ENCODE peak calls at places on chromosome 2, in four cellular contexts. T, I, O and U are unnamed samples.

GRCh38 chr2:120555066-120555465 is 180.6 kb upstream of the GLI2 start:
- DNase-seq in T (no peak), I (no peak), O (no peak), U (no peak)

GRCh38 chr2:238942941-238943715 is 95.2 kb downstream of the TWIST2 start:
- DNase-seq in T (no peak), I (no peak), O (no peak), U (no peak)

GRCh38 chr2:233462202-233462785 is 104.3 kb downstream of the USP40 start:
- DNase-seq in T (no peak), I (no peak), O (no peak), U (no peak)

GRCh38 chr2:31270136-31270535 is 36.2 kb downstream of the EHD3 start:
- DNase-seq in T (no peak), I (no peak), O (no peak), U (no peak)

GRCh38 chr2:26646986-26647672 is 6.0 kb upstream of the CIB4 start:
- DNase-seq in T (peak), I (no peak), O (no peak), U (peak)

GRCh38 chr2:223896751-223897320 is 48.3 kb downstream of the WDFY1 start:
- DNase-seq in T (no peak), I (peak), O (no peak), U (no peak)

GRCh38 chr2:101518470-101519172 is 43.7 kb upstream of the RFX8 start:
- DNase-seq in T (no peak), I (no peak), O (peak), U (peak)

GRCh38 chr2:174717273-174717672 is 47.0 kb downstream of the CHRNA1 start:
- DNase-seq in T (no peak), I (no peak), O (no peak), U (no peak)

GRCh38 chr2:152627010-152627957 is 90.0 kb downstream of the PRPF40A start:
- DNase-seq in T (no peak), I (no peak), O (no peak), U (no peak)

GRCh38 chr2:222315443-222316121 is 16.8 kb upstream of the PAX3 start:
- DNase-seq in T (peak), I (no peak), O (no peak), U (no peak)

GRCh38 chr2:43486604-43487003 is 109.2 kb downstream of the THADA start:
- DNase-seq in T (no peak), I (no peak), O (no peak), U (no peak)

GRCh38 chr2:95303191-95303914 is 6.2 kb downstream of the KCNIP3 start:
- DNase-seq in T (no peak), I (no peak), O (no peak), U (no peak)

GRCh38 chr2:233772583-233772982 is 5.5 kb upstream of the MROH2A start:
- DNase-seq in T (no peak), I (no peak), O (no peak), U (no peak)

DNA sequence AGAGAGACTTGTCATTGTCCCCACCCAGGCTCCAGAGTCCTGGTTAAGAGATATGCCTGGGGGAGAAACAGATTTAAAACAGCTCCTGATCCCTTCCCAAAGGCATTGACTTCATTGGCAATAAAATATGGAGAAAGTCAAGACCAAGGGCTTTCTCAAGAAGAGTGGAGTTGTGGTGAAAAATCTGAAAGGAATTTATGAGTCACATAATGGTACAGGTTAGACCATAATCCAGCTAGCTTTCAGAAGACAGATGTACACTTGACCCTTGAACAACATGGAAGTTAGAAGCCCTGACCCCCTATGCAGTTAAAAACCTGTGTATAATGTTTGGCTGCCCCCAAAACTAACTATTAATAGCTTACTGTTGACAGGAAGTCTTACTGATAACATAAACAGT is 599.1 kb upstream of the SOX11 start:
- DNase-seq in T (no peak), I (no peak), O (no peak), U (no peak)
- TF ChIP-seq SUZ12 in T (no peak), I (no peak), O (no peak), U (no peak)

GRCh38 chr2:37427241-37427640 is 82.8 kb downstream of the QPCT start:
- DNase-seq in T (no peak), I (no peak), O (no peak), U (no peak)
- TF ChIP-seq YY1 in T (no peak), I (no peak), O (no peak), U (no peak)

GRCh38 chr2:69205076-69205475 is 182.0 kb downstream of the GFPT1 start:
- DNase-seq in T (no peak), I (no peak), O (no peak), U (no peak)

GRCh38 chr2:69203166-69203985 is 183.7 kb downstream of the GFPT1 start:
- DNase-seq in T (no peak), I (no peak), O (peak), U (no peak)

GRCh38 chr2:69208023-69208595 is 178.9 kb downstream of the GFPT1 start:
- DNase-seq in T (no peak), I (no peak), O (no peak), U (no peak)

GRCh38 chr2:69204654-69205053 is 182.4 kb downstream of the GFPT1 start:
- DNase-seq in T (no peak), I (no peak), O (no peak), U (no peak)

GRCh38 chr2:69205491-69205890 is 181.5 kb downstream of the GFPT1 start:
- DNase-seq in T (no peak), I (no peak), O (no peak), U (no peak)
- TF ChIP-seq SUZ12 in T (no peak), I (no peak), O (no peak), U (no peak)

DNA sequence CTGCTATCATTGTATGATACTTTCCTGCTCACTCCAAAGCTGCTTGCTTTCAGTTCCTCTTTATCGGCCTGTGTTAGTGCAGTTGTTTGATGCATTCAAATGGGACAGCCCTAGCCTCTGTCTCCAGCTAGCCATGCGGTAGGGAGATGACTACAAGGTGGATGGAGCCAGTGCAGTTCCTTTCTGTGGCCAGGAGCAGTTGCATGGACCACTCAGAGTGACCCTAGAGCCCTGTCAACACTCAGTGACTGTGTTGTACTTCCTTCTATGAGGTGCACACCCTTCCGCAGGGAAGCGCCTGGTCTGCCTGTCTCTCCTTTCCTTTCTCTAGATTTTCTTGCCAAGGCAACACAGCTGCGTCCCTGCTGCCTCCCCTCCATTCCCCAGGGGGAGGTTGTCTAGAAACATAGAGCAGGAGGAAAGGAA is 33.8 kb downstream of the KCNS3 start:
- DNase-seq in T (no peak), I (no peak), O (no peak), U (no peak)
- TF ChIP-seq YY1 in T (no peak), I (no peak), O (no peak), U (no peak)

GRCh38 chr2:158457826-158458616 is 1.3 kb downstream of the PKP4 start:
- DNase-seq in T (no peak), I (no peak), O (peak), U (peak)
- TF ChIP-seq SUZ12 in T (no peak), I (no peak), O (no peak), U (no peak)

GRCh38 chr2:79191081-79191480 is 31.5 kb upstream of the REG3A start:
- DNase-seq in T (no peak), I (no peak), O (no peak), U (no peak)
- TF ChIP-seq YY1 in T (no peak), I (no peak), O (no peak), U (no peak)

GRCh38 chr2:38508311-38509039 is 94.3 kb downstream of the HNRNPLL start:
- DNase-seq in T (peak), I (peak), O (peak), U (peak)
- TF ChIP-seq SUZ12 in T (no peak), I (no peak), O (no peak), U (no peak)